ENCODE peak calls at places on chromosome 2, in six cellular contexts. One of them, this sample, is unnamed.

GRCh38 chr2:55123851-55124269 is 73.6 kb upstream of the RTN4 start:
- DNase-seq in ovary: no peak
- DNase-seq in activated CD4-positive, alpha-beta T cell treated with anti-CD3 and anti-CD28 coated beads, Interleukin-2, amount 50 U/mL, for 24 hours: no peak
- DNase-seq in stimulated activated CD8-positive, alpha-beta memory T cell treated with anti-CD3 and anti-CD28 coated beads, Interleukin-15, amount 100 ng/mL, for 24 hours: no peak
- DNase-seq in KBM-7: no peak
- DNase-seq in Daoy: no peak
- DNase-seq in this sample: no peak

GRCh38 chr2:148552675-148553331 is 91.7 kb upstream of the EPC2 start:
- DNase-seq in ovary: no peak
- DNase-seq in activated CD4-positive, alpha-beta T cell treated with anti-CD3 and anti-CD28 coated beads, Interleukin-2, amount 50 U/mL, for 24 hours: peak; percentile 33
- DNase-seq in stimulated activated CD8-positive, alpha-beta memory T cell treated with anti-CD3 and anti-CD28 coated beads, Interleukin-15, amount 100 ng/mL, for 24 hours: no peak
- DNase-seq in KBM-7: peak; percentile 26
- DNase-seq in Daoy: peak; percentile 52
- DNase-seq in this sample: no peak

GRCh38 chr2:177572236-177572671 is 179.7 kb downstream of the AGPS start:
- DNase-seq in ovary: no peak
- DNase-seq in activated CD4-positive, alpha-beta T cell treated with anti-CD3 and anti-CD28 coated beads, Interleukin-2, amount 50 U/mL, for 24 hours: no peak
- DNase-seq in stimulated activated CD8-positive, alpha-beta memory T cell treated with anti-CD3 and anti-CD28 coated beads, Interleukin-15, amount 100 ng/mL, for 24 hours: no peak
- DNase-seq in KBM-7: no peak
- DNase-seq in Daoy: no peak
- DNase-seq in this sample: no peak

GRCh38 chr2:168545439-168546082 is 89.5 kb downstream of the CERS6 start:
- DNase-seq in ovary: no peak
- DNase-seq in activated CD4-positive, alpha-beta T cell treated with anti-CD3 and anti-CD28 coated beads, Interleukin-2, amount 50 U/mL, for 24 hours: no peak
- DNase-seq in stimulated activated CD8-positive, alpha-beta memory T cell treated with anti-CD3 and anti-CD28 coated beads, Interleukin-15, amount 100 ng/mL, for 24 hours: no peak
- DNase-seq in KBM-7: peak; percentile 23
- DNase-seq in Daoy: peak; percentile 92
- DNase-seq in this sample: no peak

GRCh38 chr2:110777531-110778311 is 45.3 kb downstream of the ACOXL start:
- DNase-seq in ovary: no peak
- DNase-seq in activated CD4-positive, alpha-beta T cell treated with anti-CD3 and anti-CD28 coated beads, Interleukin-2, amount 50 U/mL, for 24 hours: no peak
- DNase-seq in stimulated activated CD8-positive, alpha-beta memory T cell treated with anti-CD3 and anti-CD28 coated beads, Interleukin-15, amount 100 ng/mL, for 24 hours: no peak
- DNase-seq in KBM-7: no peak
- DNase-seq in Daoy: no peak
- DNase-seq in this sample: no peak

GRCh38 chr2:187215576-187216240 is 232.3 kb downstream of the CALCRL start:
- DNase-seq in ovary: no peak
- DNase-seq in activated CD4-positive, alpha-beta T cell treated with anti-CD3 and anti-CD28 coated beads, Interleukin-2, amount 50 U/mL, for 24 hours: no peak
- DNase-seq in stimulated activated CD8-positive, alpha-beta memory T cell treated with anti-CD3 and anti-CD28 coated beads, Interleukin-15, amount 100 ng/mL, for 24 hours: no peak
- DNase-seq in KBM-7: no peak
- DNase-seq in Daoy: no peak
- DNase-seq in this sample: no peak

GRCh38 chr2:115119086-115119485 is 676.6 kb downstream of the DPP10 start:
- DNase-seq in ovary: no peak
- DNase-seq in activated CD4-positive, alpha-beta T cell treated with anti-CD3 and anti-CD28 coated beads, Interleukin-2, amount 50 U/mL, for 24 hours: no peak
- DNase-seq in stimulated activated CD8-positive, alpha-beta memory T cell treated with anti-CD3 and anti-CD28 coated beads, Interleukin-15, amount 100 ng/mL, for 24 hours: no peak
- DNase-seq in KBM-7: no peak
- DNase-seq in Daoy: no peak
- DNase-seq in this sample: no peak

GRCh38 chr2:212854766-212855165 is 296.6 kb downstream of the IKZF2 start:
- DNase-seq in ovary: no peak
- DNase-seq in activated CD4-positive, alpha-beta T cell treated with anti-CD3 and anti-CD28 coated beads, Interleukin-2, amount 50 U/mL, for 24 hours: no peak
- DNase-seq in stimulated activated CD8-positive, alpha-beta memory T cell treated with anti-CD3 and anti-CD28 coated beads, Interleukin-15, amount 100 ng/mL, for 24 hours: no peak
- DNase-seq in KBM-7: no peak
- DNase-seq in Daoy: no peak
- DNase-seq in this sample: no peak

GRCh38 chr2:2252179-2252578 is 78.9 kb downstream of the MYT1L start:
- DNase-seq in ovary: no peak
- DNase-seq in activated CD4-positive, alpha-beta T cell treated with anti-CD3 and anti-CD28 coated beads, Interleukin-2, amount 50 U/mL, for 24 hours: no peak
- DNase-seq in stimulated activated CD8-positive, alpha-beta memory T cell treated with anti-CD3 and anti-CD28 coated beads, Interleukin-15, amount 100 ng/mL, for 24 hours: no peak
- DNase-seq in KBM-7: no peak
- DNase-seq in Daoy: no peak
- DNase-seq in this sample: no peak

This sample was measured in T-helper 9 cell.